ENCODE peak calls at places on chromosomes 6 and 20, in five cellular contexts. U is cardiac muscle cell, J is DND-41, A is endothelial cell, D is Caco-2. R is an unnamed sample.

GRCh38 chr6:5259428-5259827 is 1.3 kb downstream of the LYRM4 start:
- DNase-seq in U (no peak), J (no peak), A (no peak), D (no peak), R (no peak)

GRCh38 chr20:63317061-63317460 is 24.1 kb downstream of the COL20A1 start:
- DNase-seq in U (no peak), J (no peak), A (no peak), D (peak), R (no peak)

GRCh38 chr6:22102671-22103070 is 194.2 kb downstream of the PRL start:
- DNase-seq in U (no peak), J (no peak), A (no peak), D (no peak), R (no peak)

GRCh38 chr6:168499045-168499650 is 58.2 kb downstream of the SMOC2 start:
- DNase-seq in U (no peak), J (no peak), A (no peak), D (peak), R (no peak)

GRCh38 chr6:160690458-160690857 is 11.6 kb upstream of the PLG start:
- DNase-seq in U (no peak), J (no peak), A (no peak), D (no peak), R (no peak)

GRCh38 chr20:9608639-9609440 is 94.5 kb downstream of the LAMP5 start:
- DNase-seq in U (no peak), J (no peak), A (no peak), D (no peak), R (no peak)

GRCh38 chr6:125057392-125058246 is 95.4 kb downstream of the RNF217 start:
- DNase-seq in U (no peak), J (no peak), A (no peak), D (no peak), R (no peak)

GRCh38 chr20:38610521-38610920 is 8.9 kb downstream of the ARHGAP40 start:
- DNase-seq in U (no peak), J (no peak), A (no peak), D (no peak), R (no peak)

GRCh38 chr6:33878541-33878940 is 74.7 kb upstream of the MLN start:
- DNase-seq in U (no peak), J (no peak), A (no peak), D (no peak), R (no peak)

GRCh38 chr6:10300071-10300470 is 114.8 kb downstream of the TFAP2A start:
- DNase-seq in U (no peak), J (no peak), A (no peak), D (no peak), R (no peak)

GRCh38 chr6:57102976-57103375 is 13.0 kb downstream of the ZNF451 start:
- DNase-seq in U (no peak), J (no peak), A (no peak), D (no peak), R (no peak)

GRCh38 chr6:149846321-149846720 is 17.8 kb downstream of the LRP11 start:
- DNase-seq in U (no peak), J (no peak), A (no peak), D (no peak), R (no peak)

GRCh38 chr6:90846824-90847223 is 260.0 kb upstream of the MAP3K7 start:
- DNase-seq in U (no peak), J (no peak), A (no peak), D (no peak), R (no peak)

GRCh38 chr20:41412324-41412723 is 45.7 kb upstream of the EMILIN3 start:
- DNase-seq in U (no peak), J (no peak), A (no peak), D (no peak), R (no peak)

GRCh38 chr20:41408131-41408789 is 41.6 kb upstream of the EMILIN3 start:
- DNase-seq in U (no peak), J (no peak), A (no peak), D (no peak), R (no peak)

GRCh38 chr20:41413169-41413568 is 46.6 kb upstream of the EMILIN3 start:
- DNase-seq in U (no peak), J (no peak), A (no peak), D (no peak), R (no peak)

GRCh38 chr20:41408986-41409385 is 42.4 kb upstream of the EMILIN3 start:
- DNase-seq in U (no peak), J (no peak), A (no peak), D (no peak), R (no peak)

DNA sequence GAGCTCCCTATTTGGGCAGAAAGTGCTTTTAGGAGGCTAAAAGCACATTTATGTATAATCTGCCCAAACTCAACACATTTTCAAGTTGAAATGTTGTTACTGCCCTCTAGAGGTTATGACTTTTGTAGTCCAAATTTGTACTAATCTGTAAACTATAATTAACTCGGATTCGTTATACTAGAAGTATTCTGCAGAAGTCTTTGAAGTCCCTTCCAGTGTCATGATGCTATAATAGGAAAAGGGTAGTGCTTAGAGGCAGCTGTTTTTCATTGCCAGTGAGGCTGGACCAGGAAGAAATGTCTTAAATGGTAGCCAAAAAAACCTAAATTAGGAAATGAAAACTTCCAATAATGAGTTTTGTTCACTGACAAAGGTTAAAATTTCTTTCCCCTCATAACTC is 44.8 kb upstream of the EMILIN3 start:
- DNase-seq in U (no peak), J (no peak), A (no peak), D (no peak), R (no peak)
- TF ChIP-seq CTCF in U (peak), J (peak), A (peak), D (peak), R (peak)

DNA sequence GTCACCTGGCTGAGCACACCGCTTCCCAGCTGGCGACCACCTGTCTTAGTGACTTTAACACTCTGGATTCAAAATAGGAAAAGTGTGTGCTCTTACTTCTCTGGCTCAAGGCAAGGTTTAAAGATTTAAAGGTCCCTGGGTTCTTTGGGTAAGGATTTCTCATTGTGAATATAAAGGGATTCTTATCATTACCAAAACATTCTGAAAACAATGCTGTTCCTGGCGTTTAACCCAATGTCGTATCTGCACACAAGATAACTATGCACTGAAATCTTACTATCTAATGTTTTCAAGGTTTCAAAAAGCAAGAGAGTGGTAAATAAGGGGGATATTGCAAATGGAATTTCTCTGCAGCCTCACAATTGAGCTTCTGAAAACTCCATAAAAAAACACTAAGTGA is 43.8 kb downstream of the BMP2 start:
- DNase-seq in U (no peak), J (no peak), A (no peak), D (no peak), R (no peak)
- TF ChIP-seq CTCF in U (no peak), J (no peak), A (no peak), D (no peak), R (no peak)

GRCh38 chr20:25256226-25256859 is 8.5 kb downstream of the PYGB start:
- DNase-seq in U (no peak), J (no peak), A (no peak), D (no peak), R (no peak)
- TF ChIP-seq CTCF in U (no peak), J (no peak), A (no peak), D (no peak), R (no peak)

DNA sequence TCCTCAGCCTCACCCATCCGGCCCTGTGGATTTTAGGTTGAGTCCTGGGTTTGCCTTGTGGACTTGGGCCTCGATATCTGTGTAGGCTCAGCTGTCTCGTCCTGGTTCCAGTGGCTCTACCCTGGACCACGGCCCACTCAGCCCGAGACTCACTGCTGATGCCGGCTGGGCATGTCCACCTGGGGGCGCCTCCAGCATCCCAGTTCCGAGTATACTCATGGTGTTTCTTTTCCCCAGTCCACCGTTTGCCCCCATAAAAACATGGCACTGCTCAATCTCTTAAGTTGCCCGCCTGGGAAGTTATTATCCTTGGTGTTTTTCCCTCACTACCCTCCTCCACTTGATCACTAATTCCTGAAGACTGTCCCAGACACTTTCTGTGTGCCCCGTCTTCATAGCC is 99.1 kb downstream of the ARID1B start:
- DNase-seq in U (no peak), J (no peak), A (peak), D (no peak), R (peak)
- TF ChIP-seq CTCF in U (peak), J (peak), A (peak), D (no peak), R (peak)

GRCh38 chr6:153503810-153504209 is 372.7 kb upstream of the RGS17 start:
- DNase-seq in U (peak), J (no peak), A (peak), D (no peak), R (no peak)
- TF ChIP-seq CTCF in U (no peak), J (no peak), A (no peak), D (peak), R (no peak)

GRCh38 chr6:85419046-85419759 is 30.7 kb upstream of the NT5E start:
- DNase-seq in U (no peak), J (no peak), A (no peak), D (no peak), R (no peak)

GRCh38 chr6:85416049-85416448 is 33.8 kb upstream of the NT5E start:
- DNase-seq in U (no peak), J (no peak), A (no peak), D (no peak), R (no peak)

GRCh38 chr6:85417336-85417735 is 32.5 kb upstream of the NT5E start:
- DNase-seq in U (no peak), J (no peak), A (no peak), D (no peak), R (no peak)

GRCh38 chr6:85418059-85418458 is 31.8 kb upstream of the NT5E start:
- DNase-seq in U (no peak), J (no peak), A (no peak), D (no peak), R (no peak)

GRCh38 chr6:85416766-85417165 is 33.1 kb upstream of the NT5E start:
- DNase-seq in U (no peak), J (no peak), A (no peak), D (no peak), R (no peak)
- TF ChIP-seq CTCF in U (no peak), J (no peak), A (no peak), D (no peak), R (no peak)

DNA sequence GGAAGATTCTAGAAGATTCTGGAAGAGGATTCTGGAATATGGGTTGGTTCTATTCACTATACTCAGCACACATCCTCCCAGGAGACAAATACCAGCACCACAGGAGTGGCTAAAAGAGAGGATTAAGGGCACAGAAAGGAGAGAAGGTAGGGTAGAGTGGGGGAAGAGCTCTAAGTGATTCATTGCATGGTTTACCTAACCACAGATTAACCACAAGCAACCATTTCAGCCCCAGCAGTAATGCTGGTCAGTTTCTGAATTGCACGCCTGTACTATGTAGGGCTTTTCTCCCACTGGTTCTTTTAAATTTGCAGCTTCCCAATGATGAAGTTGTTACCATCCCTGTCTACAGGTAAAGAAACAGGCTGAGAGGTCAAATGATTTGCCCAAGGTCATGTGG is 192.7 kb upstream of the PMEPA1 start:
- DNase-seq in U (no peak), J (no peak), A (no peak), D (no peak), R (no peak)
- TF ChIP-seq CTCF in U (no peak), J (no peak), A (no peak), D (no peak), R (no peak)

R was measured in glutamatergic neuron.